ENCODE peak calls at places on chromosomes 12 and 14, in seven cellular contexts. J is MCF 10A, Y is cardiac fibroblast, O is RWPE2, Q is lower lobe of right lung, D is HepG2, C is epithelial cell of esophagus. X is an unnamed sample.

GRCh38 chr12:95216704-95217376 is 427 bp downstream of the FGD6 start:
- DNase-seq in J (peak; percentile 54), C (peak; percentile 56), O (no peak), D (peak; percentile 27), Y (peak; percentile 33), Q (no peak), X (peak; percentile 46)

GRCh38 chr12:102093319-102093718 is 26.6 kb downstream of the NUP37 start:
- DNase-seq in D (no peak), Q (no peak), J (no peak), O (no peak), C (no peak), Y (peak; percentile 45), X (no peak)

GRCh38 chr12:81170072-81170471 is 92.2 kb downstream of the ACSS3 start:
- DNase-seq in Q (no peak), C (peak; percentile 31), O (no peak), D (no peak), J (no peak), Y (peak; percentile 39), X (no peak)

GRCh38 chr14:24052656-24053547 is 1.1 kb downstream of the CARMIL3 start:
- DNase-seq in D (no peak), C (peak; percentile 56), J (peak; percentile 27), O (peak; percentile 63), Y (no peak), Q (no peak), X (no peak)

GRCh38 chr12:49684310-49684854 is 22.8 kb downstream of the FMNL3 start:
- DNase-seq in Q (no peak), Y (no peak), D (no peak), C (no peak), O (no peak), J (no peak), X (no peak)

GRCh38 chr12:124833693-124834122 is 30.0 kb downstream of the SCARB1 start:
- DNase-seq in Q (no peak), C (no peak), D (no peak), O (no peak), J (peak; percentile 65), Y (no peak), X (peak; percentile 53)

GRCh38 chr14:20503905-20504304 is 1.4 kb upstream of the RNASE10 start:
- DNase-seq in Q (no peak), O (no peak), D (no peak), Y (no peak), J (no peak), C (no peak), X (no peak)

GRCh38 chr12:100988278-100988625 is 193.7 kb downstream of the ANO4 start:
- DNase-seq in J (no peak), Q (no peak), O (no peak), C (no peak), D (no peak), Y (no peak), X (no peak)

GRCh38 chr14:89407856-89408255 is 9.2 kb downstream of the FOXN3 start:
- DNase-seq in O (no peak), J (peak; percentile 11), Q (no peak), C (peak; percentile 48), D (no peak), Y (no peak), X (no peak)

GRCh38 chr12:40105515-40106201 is at the start of gene SLC2A13:
- DNase-seq in C (peak; percentile 79), J (peak; percentile 76), O (no peak), D (peak; percentile 42), Q (peak; percentile 82), Y (peak; percentile 59), X (peak; percentile 83)

GRCh38 chr12:14827043-14827442 is 13.1 kb upstream of the SMCO3 start:
- DNase-seq in D (no peak), Q (no peak), O (no peak), C (peak; percentile 40), Y (no peak), J (no peak), X (no peak)

GRCh38 chr14:59631237-59631636 is 54.6 kb upstream of the CCDC175 start:
- DNase-seq in Y (peak; percentile 10), Q (no peak), O (no peak), D (peak; percentile 9), J (peak; percentile 25), C (no peak), X (peak; percentile 36)

GRCh38 chr12:132623072-132623869 is 4.7 kb downstream of the P2RX2 start:
- DNase-seq in J (no peak), D (no peak), Y (no peak), C (peak; percentile 45), O (no peak), Q (no peak), X (no peak)

GRCh38 chr12:18275974-18276373 is 14.7 kb downstream of the PIK3C2G start:
- DNase-seq in J (no peak), C (peak; percentile 40), O (no peak), D (no peak), Q (no peak), Y (no peak), X (no peak)

GRCh38 chr12:51404627-51405026 is 13.4 kb upstream of the GALNT6 start:
- DNase-seq in D (no peak), Y (no peak), J (no peak), Q (no peak), C (no peak), O (no peak), X (no peak)

GRCh38 chr12:12954878-12955625 is 3.1 kb upstream of the GPRC5D start:
- DNase-seq in Q (no peak), C (no peak), O (no peak), J (no peak), D (no peak), Y (no peak), X (no peak)

GRCh38 chr14:96574633-96575191 is 72.5 kb downstream of the PAPOLA start:
- DNase-seq in Q (no peak), D (no peak), J (peak; percentile 44), C (peak; percentile 75), O (no peak), Y (peak; percentile 84), X (no peak)

GRCh38 chr14:105322791-105323556 is 8.4 kb downstream of the PACS2 start:
- DNase-seq in O (peak; percentile 66), C (no peak), Q (no peak), Y (no peak), D (no peak), J (no peak), X (peak; percentile 32)

GRCh38 chr12:105538880-105539279 is 208.4 kb downstream of the C12orf75 start:
- DNase-seq in D (no peak), Y (peak; percentile 83), Q (no peak), J (no peak), C (no peak), O (no peak), X (no peak)

GRCh38 chr14:31998220-31998559 is 78.9 kb upstream of the ARHGAP5 start:
- DNase-seq in O (no peak), C (no peak), Q (no peak), J (no peak), D (no peak), Y (no peak), X (no peak)

GRCh38 chr12:105674871-105675699 is 344.6 kb downstream of the C12orf75 start:
- DNase-seq in O (no peak), C (no peak), Q (no peak), Y (no peak), J (no peak), D (no peak), X (no peak)

GRCh38 chr12:85733984-85734383 is 102.2 kb downstream of the RASSF9 start:
- DNase-seq in Y (no peak), Q (no peak), J (no peak), O (no peak), C (peak; percentile 5), D (no peak), X (no peak)
- TF ChIP-seq CTCF in Y (no peak), Q (no peak), J (no peak), O (no peak), C (no peak), D (no peak), X (no peak)

GRCh38 chr14:22221508-22221907 is 367.5 kb downstream of the DAD1 start:
- DNase-seq in J (peak; percentile 33), O (no peak), C (peak; percentile 41), Y (peak; percentile 51), Q (no peak), D (peak; percentile 39), X (no peak)

GRCh38 chr14:22226381-22226780 is 362.6 kb downstream of the DAD1 start:
- DNase-seq in J (no peak), Y (peak; percentile 44), C (peak; percentile 54), Q (peak; percentile 46), D (no peak), O (no peak), X (no peak)

GRCh38 chr14:22218729-22219128 is 370.3 kb downstream of the DAD1 start:
- DNase-seq in Y (no peak), C (no peak), O (no peak), Q (no peak), J (no peak), D (no peak), X (no peak)

GRCh38 chr14:22225526-22226133 is 363.4 kb downstream of the DAD1 start:
- DNase-seq in J (no peak), C (peak; percentile 30), O (no peak), D (no peak), Y (peak; percentile 61), Q (no peak), X (no peak)

DNA sequence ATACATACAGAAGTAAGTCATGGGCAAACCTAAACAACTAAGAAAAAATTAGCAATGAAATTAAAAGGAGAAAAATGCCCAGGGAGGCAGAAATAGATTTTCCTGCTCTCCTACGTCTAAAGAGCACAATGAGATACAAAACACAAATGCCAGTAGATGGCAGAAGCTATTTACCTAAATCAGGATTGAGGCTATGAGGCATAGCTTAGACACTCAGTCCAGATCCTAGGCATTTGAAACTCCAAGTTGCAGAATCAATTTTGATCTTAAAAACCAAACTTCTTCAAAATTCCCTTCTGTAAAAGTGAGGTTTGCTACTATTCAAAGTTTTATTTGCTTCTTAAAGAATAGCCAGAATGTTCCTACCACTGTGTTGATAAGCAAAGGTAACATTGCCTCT is 368.6 kb downstream of the DAD1 start:
- DNase-seq in D (no peak), C (peak; percentile 52), Q (no peak), Y (peak; percentile 43), O (no peak), J (no peak), X (no peak)
- TF ChIP-seq CTCF in D (no peak), C (peak; percentile 40), Q (no peak), Y (no peak), O (peak; percentile 69), J (no peak), X (no peak)

DNA sequence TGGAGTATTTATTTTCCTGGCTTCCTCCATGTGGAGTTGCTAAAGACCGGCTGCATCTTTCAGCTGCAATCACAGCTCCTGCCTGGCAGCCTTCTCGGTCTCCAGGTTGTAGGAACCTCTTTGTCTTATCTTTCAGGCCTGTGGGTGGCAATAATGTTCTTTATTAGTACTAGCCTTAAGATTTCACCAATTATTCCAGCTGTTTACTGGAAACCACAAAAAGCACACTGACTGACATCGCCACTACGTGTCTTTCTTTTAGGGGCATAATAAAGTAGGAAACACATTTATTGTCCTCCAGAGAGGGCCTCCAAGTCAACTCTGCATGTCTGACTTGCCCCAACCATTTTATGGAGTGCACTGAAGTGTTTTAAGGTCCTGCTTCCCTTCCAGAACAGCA is 1116.5 kb upstream of the TMEM132C start:
- DNase-seq in C (no peak), D (no peak), O (no peak), J (no peak), Q (no peak), Y (peak; percentile 41), X (no peak)
- TF ChIP-seq CTCF in C (no peak), D (no peak), O (peak; percentile 11), J (no peak), Q (no peak), Y (no peak), X (no peak)

DNA sequence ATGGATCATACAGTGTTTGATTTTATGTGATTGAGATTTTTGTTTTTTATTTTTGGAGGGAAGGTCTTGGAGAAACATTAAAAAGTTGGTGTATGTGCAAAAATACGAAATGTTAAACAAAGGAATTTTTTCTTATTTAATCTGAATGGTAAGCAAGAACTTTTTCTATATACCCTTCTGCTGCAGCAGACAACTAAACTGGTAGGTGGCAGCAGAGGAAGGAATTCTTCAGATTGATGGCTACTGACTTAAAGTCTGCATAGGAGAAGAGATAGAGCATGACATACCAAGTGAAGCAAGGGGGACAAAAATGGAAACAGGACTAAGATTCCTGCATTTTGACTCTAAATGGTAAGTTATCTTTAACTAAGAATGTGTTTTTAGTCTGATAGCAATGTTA is 42.0 kb upstream of the A2ML1 start:
- DNase-seq in D (peak; percentile 16), J (peak; percentile 26), C (peak; percentile 64), O (no peak), Y (peak; percentile 51), Q (no peak), X (no peak)
- TF ChIP-seq CTCF in D (peak; percentile 15), J (peak; percentile 19), C (peak; percentile 78), O (no peak), Y (peak; percentile 38), Q (peak; percentile 16), X (peak; percentile 23)

X was measured in glutamatergic neuron.